ENCODE peak calls at places on chromosomes 13 and 19, in nine cellular contexts. Q, O, B, D, C, A, H, L and Y are unnamed samples.

GRCh38 chr13:25602206-25602605 is 230.4 kb downstream of the ATP8A2 start:
- DNase-seq in Q (no peak), O (no peak), B (no peak), D (no peak), C (no peak), A (no peak), H (no peak), L (no peak), Y (no peak)

GRCh38 chr13:33235564-33235963 is 50.0 kb downstream of the STARD13 start:
- DNase-seq in Q (no peak), O (no peak), B (no peak), D (no peak), C (no peak), A (no peak), H (no peak), L (no peak), Y (no peak)

GRCh38 chr13:91369432-91369831 is 21.9 kb downstream of the MIR17HG start:
- DNase-seq in Q (peak), O (no peak), B (peak), D (no peak), C (no peak), A (no peak), H (peak), L (peak), Y (peak)

GRCh38 chr19:18167011-18167410 is 6.6 kb upstream of the IFI30 start:
- DNase-seq in Q (no peak), O (no peak), B (no peak), D (no peak), C (no peak), A (no peak), H (no peak), L (no peak), Y (no peak)

GRCh38 chr13:106619688-106620555 is 52.0 kb upstream of the ARGLU1 start:
- DNase-seq in Q (peak), O (no peak), B (peak), D (no peak), C (peak), A (peak), H (peak), L (peak), Y (peak)

GRCh38 chr13:76383671-76384461 is 502.3 kb downstream of the KCTD12 start:
- DNase-seq in Q (peak), O (no peak), B (peak), D (no peak), C (no peak), A (peak), H (peak), L (peak), Y (peak)

GRCh38 chr13:80199067-80199466 is 141.9 kb downstream of the SPRY2 start:
- DNase-seq in Q (no peak), O (no peak), B (no peak), D (no peak), C (no peak), A (no peak), H (no peak), L (no peak), Y (no peak)

GRCh38 chr13:111897846-111898215 is 169.1 kb upstream of the SOX1 start:
- DNase-seq in Q (no peak), O (no peak), B (no peak), D (no peak), C (no peak), A (no peak), H (no peak), L (no peak), Y (no peak)

GRCh38 chr13:38957794-38958592 is 32.6 kb downstream of the STOML3 start:
- DNase-seq in Q (no peak), O (no peak), B (no peak), D (no peak), C (no peak), A (no peak), H (no peak), L (no peak), Y (no peak)

GRCh38 chr19:42272535-42272897 is 3.5 kb downstream of the CIC start:
- DNase-seq in Q (no peak), O (no peak), B (no peak), D (no peak), C (no peak), A (no peak), H (no peak), L (no peak), Y (no peak)

GRCh38 chr19:16447015-16447384 is 24.8 kb downstream of the EPS15L1 start:
- DNase-seq in Q (peak), O (peak), B (peak), D (no peak), C (peak), A (peak), H (peak), L (peak), Y (peak)

GRCh38 chr19:1112254-1113208 is 8.7 kb downstream of the GPX4 start:
- DNase-seq in Q (no peak), O (no peak), B (no peak), D (no peak), C (no peak), A (no peak), H (no peak), L (no peak), Y (no peak)

GRCh38 chr19:40642757-40643325 is 41.7 kb downstream of the LTBP4 start:
- DNase-seq in Q (no peak), O (no peak), B (peak), D (no peak), C (no peak), A (no peak), H (no peak), L (no peak), Y (no peak)

GRCh38 chr13:98532254-98532653 is 44.7 kb downstream of the STK24 start:
- DNase-seq in Q (no peak), O (no peak), B (no peak), D (no peak), C (no peak), A (no peak), H (no peak), L (no peak), Y (no peak)

GRCh38 chr13:24261566-24261965 is 47.8 kb upstream of the C1QTNF9 start:
- DNase-seq in Q (no peak), O (no peak), B (peak), D (no peak), C (no peak), A (no peak), H (no peak), L (no peak), Y (no peak)

GRCh38 chr13:71033026-71033425 is 834.0 kb downstream of the DACH1 start:
- DNase-seq in Q (no peak), O (no peak), B (no peak), D (no peak), C (no peak), A (no peak), H (no peak), L (no peak), Y (no peak)

GRCh38 chr19:19482785-19483625 is 32.3 kb downstream of the TSSK6 start:
- DNase-seq in Q (no peak), O (no peak), B (no peak), D (no peak), C (no peak), A (no peak), H (no peak), L (no peak), Y (no peak)

GRCh38 chr13:40657961-40658360 is 8.5 kb downstream of the FOXO1 start:
- DNase-seq in Q (peak), O (no peak), B (no peak), D (no peak), C (no peak), A (no peak), H (no peak), L (no peak), Y (no peak)

GRCh38 chr13:98994080-98994479 is 16.2 kb upstream of the DOCK9 start:
- DNase-seq in Q (no peak), O (no peak), B (no peak), D (no peak), C (no peak), A (no peak), H (no peak), L (no peak), Y (no peak)

GRCh38 chr19:4374451-4375163 is 25.7 kb downstream of the SH3GL1 start:
- DNase-seq in Q (peak), O (no peak), B (peak), D (peak), C (no peak), A (peak), H (peak), L (peak), Y (peak)